ENCODE peak calls at places on chromosome 18, in six cellular contexts. B, Z, T, V, I and J are unnamed samples.

GRCh38 chr18:53380063-53380639 is 844.3 kb downstream of the MBD2 start:
- DNase-seq in T (peak), Z (no peak), B (no peak), V (no peak), I (no peak), J (no peak)

GRCh38 chr18:9987931-9988330 is 74.1 kb downstream of the VAPA start:
- DNase-seq in Z (no peak), B (peak), V (no peak), I (peak), T (no peak), J (peak)

GRCh38 chr18:63293930-63294329 is 25.6 kb downstream of the BCL2 start:
- DNase-seq in V (no peak), Z (no peak), B (no peak), I (no peak), T (no peak), J (no peak)

GRCh38 chr18:74081966-74082365 is 65.7 kb downstream of the FBXO15 start:
- DNase-seq in Z (no peak), V (no peak), I (no peak), B (no peak), T (no peak), J (no peak)

GRCh38 chr18:69326094-69326493 is 74.6 kb upstream of the DOK6 start:
- DNase-seq in I (no peak), T (no peak), Z (no peak), B (no peak), V (no peak), J (no peak)

GRCh38 chr18:27185025-27185763 is at the start of gene CHST9:
- DNase-seq in Z (no peak), I (no peak), B (no peak), V (peak), T (no peak), J (peak)

GRCh38 chr18:79680891-79681339 is 1.3 kb downstream of the CTDP1 start:
- DNase-seq in B (no peak), V (no peak), I (no peak), Z (peak), T (no peak), J (no peak)

GRCh38 chr18:63099848-63100625 is 219.5 kb downstream of the BCL2 start:
- DNase-seq in Z (peak), T (no peak), I (no peak), B (no peak), V (peak), J (no peak)

DNA sequence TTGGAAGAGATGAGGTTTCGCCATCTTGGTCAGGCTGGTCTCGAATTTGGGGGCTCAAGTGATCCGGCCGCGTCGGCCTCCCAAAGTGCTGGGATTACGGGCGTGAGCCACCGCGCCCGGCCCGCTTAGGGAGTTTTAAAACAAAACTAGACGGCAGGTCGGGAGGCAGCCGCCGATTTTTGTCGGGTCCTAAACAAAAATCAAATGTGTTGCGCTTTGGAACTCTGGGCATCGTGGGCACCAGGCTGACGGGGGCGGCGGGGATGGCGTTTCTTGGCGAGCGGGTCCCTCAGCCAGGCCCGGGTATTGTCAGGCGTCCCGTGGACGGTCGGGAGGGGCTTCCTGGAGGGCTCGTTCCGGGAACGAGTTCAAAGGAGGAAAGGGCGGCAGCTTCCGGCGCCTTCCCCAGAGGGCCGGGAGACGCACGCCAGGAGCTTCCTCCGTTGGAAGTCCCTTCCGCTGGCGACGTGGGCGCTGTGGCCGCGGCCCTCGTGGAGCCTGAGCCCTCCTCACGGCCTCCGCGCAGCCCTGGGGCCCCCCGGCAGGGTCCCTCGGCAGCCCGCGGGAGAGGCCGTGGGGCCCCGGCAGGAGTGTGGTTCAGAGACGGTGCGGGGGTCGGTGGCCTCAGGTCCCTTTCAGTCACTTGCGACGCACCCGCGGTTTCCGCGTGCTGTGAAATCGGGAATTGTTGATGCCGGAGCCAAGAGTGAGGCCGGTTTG is 59.2 kb downstream of the EMILIN2 start:
- DNase-seq in I (no peak), Z (peak), T (no peak), V (peak), B (peak), J (peak)
- TF ChIP-seq POLR2A in I (no peak), Z (peak), T (no peak), V (no peak), B (peak), J (no peak)

GRCh38 chr18:55953326-55953725 is 365.3 kb upstream of the TCF4 start:
- DNase-seq in V (no peak), B (no peak), T (no peak), Z (no peak), I (no peak), J (no peak)
- TF ChIP-seq CTCF in V (no peak), B (no peak), T (no peak), Z (no peak), I (no peak), J (no peak)

DNA sequence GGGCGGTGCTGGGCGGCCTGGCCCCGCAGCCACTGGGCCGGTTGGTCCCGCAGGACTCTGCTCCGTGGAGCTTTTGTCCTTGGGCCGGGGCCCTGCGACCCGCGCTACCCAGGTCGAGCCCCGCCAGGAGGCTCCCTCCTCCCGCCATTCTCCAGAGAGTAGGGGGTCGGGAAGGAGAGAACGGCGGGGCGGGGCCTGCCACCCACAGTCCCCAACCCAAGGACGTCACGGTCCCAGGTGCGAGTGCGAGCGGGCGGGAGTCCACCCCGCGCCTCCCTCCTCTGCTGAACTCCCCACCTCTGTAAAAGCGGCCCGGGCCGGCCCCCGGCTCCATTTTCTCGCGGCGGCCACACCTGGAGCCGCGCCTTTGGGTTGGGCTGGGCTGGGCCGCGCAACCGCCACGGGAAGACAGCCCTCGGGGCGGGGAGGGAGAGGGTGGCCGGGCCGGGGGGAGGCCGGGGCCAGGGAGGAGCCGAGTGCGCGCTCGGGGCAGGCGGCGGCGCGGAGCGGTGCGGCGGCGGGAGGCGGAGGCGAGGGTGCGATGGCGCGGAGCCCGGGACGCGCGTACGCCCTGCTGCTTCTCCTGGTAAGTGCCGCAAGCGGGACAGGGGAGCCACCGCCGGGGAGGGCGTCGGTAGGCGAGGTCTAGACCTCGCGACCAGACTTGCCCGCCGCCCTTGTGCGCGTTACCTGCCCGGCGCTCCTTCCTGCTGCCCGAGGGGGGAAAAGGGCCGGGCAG is at the start of gene DSG2:
- DNase-seq in T (peak), Z (peak), V (peak), I (no peak), B (peak), J (peak)
- TF ChIP-seq POLR2A in T (peak), Z (peak), V (no peak), I (no peak), B (peak), J (no peak)

GRCh38 chr18:59086522-59086921 is 53.2 kb upstream of the SEC11C start:
- DNase-seq in Z (no peak), T (no peak), V (no peak), B (no peak), I (no peak), J (no peak)
- TF ChIP-seq CTCF in Z (no peak), T (no peak), V (no peak), B (no peak), I (no peak), J (no peak)

GRCh38 chr18:62081248-62081647 is 105.6 kb downstream of the PIGN start:
- DNase-seq in Z (no peak), T (no peak), I (no peak), B (no peak), V (no peak), J (no peak)
- TF ChIP-seq POLR2A in Z (no peak), T (no peak), I (no peak), B (no peak), V (no peak), J (no peak)

GRCh38 chr18:75492897-75493296 is 65.4 kb upstream of the SMIM21 start:
- DNase-seq in B (no peak), T (no peak), Z (no peak), I (no peak), V (no peak), J (no peak)

GRCh38 chr18:75500510-75500909 is 73.0 kb upstream of the SMIM21 start:
- DNase-seq in Z (no peak), I (no peak), B (no peak), V (no peak), T (no peak), J (no peak)

GRCh38 chr18:75491361-75491760 is 63.9 kb upstream of the SMIM21 start:
- DNase-seq in T (no peak), I (no peak), B (no peak), Z (no peak), V (no peak), J (no peak)

GRCh38 chr18:75497576-75497975 is 70.1 kb upstream of the SMIM21 start:
- DNase-seq in Z (no peak), T (no peak), B (no peak), V (no peak), I (no peak), J (no peak)

GRCh38 chr18:75496151-75496550 is 68.6 kb upstream of the SMIM21 start:
- DNase-seq in Z (no peak), T (no peak), B (no peak), V (no peak), I (no peak), J (no peak)
- TF ChIP-seq CTCF in Z (no peak), T (no peak), B (no peak), V (no peak), I (no peak), J (no peak)

DNA sequence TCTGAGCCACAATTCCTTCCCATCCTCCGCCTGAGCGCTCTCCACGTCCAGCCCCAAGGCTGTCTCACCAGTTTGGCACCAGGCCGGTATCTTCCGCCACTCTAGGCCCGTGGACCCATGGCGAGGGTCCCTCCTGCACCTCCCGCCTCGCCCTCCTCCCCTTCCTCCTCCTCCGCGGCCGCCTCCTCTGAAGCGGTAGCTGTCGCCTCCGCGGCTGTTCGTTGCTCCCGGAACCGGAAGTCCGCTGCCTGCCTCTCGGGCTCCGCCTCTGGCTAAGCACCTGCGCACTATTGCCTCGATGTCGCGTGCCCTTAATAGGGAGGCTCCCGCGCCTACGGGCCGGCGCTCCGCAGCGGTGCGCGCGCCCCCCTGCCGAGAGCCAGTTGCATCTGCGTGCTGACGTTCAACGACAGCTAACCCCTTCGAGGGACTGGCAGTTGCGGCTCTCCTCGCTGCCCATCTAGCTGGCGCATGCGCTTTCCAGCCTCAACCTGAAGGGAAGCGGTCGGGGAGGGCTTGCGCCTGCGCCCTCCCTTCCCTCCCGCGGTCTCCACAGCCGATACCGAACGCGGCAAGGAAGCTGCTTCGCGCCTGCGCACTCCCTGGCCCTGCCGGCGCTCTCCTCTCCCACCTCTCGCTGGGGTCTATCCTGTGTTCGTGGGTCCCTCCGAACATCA is at the start of gene MBD1:
- DNase-seq in I (no peak), T (peak), Z (peak), B (peak), V (peak), J (peak)
- TF ChIP-seq POLR2A in I (no peak), T (peak), Z (peak), B (peak), V (no peak), J (peak)